ENCODE peak calls at places on chromosome 21, in four cellular contexts. S, L, V and Z are unnamed samples.

GRCh38 chr21:39066829-39067785 is 116.1 kb downstream of the PSMG1 start:
- DNase-seq in V (no peak), L (no peak), S (no peak), Z (no peak)

GRCh38 chr21:25764065-25764464 is 29.3 kb downstream of the GABPA start:
- DNase-seq in V (no peak), S (no peak), L (no peak), Z (no peak)

GRCh38 chr21:14531927-14532326 is 14.2 kb downstream of the SAMSN1 start:
- DNase-seq in S (no peak), L (no peak), V (no peak), Z (no peak)

GRCh38 chr21:25370311-25370744 is 237.0 kb downstream of the MRPL39 start:
- DNase-seq in V (no peak), L (no peak), S (no peak), Z (no peak)

GRCh38 chr21:35814858-35815619 is 245.3 kb downstream of the SETD4 start:
- DNase-seq in S (no peak), L (no peak), V (no peak), Z (no peak)

GRCh38 chr21:38352536-38353219 is 95.9 kb downstream of the KCNJ15 start:
- DNase-seq in L (peak), V (peak), S (peak), Z (peak)

GRCh38 chr21:36150192-36150711 is 6.4 kb upstream of the DOP1B start:
- DNase-seq in V (peak), L (no peak), S (no peak), Z (no peak)

GRCh38 chr21:43196789-43197188 is 28.0 kb downstream of the CRYAA start:
- DNase-seq in S (peak), V (no peak), L (no peak), Z (no peak)

GRCh38 chr21:44765231-44766013 is 36.2 kb downstream of the UBE2G2 start:
- DNase-seq in S (no peak), L (no peak), V (peak), Z (no peak)
- TF ChIP-seq EZH2phosphoT487 in S (no peak), L (no peak), V (no peak), Z (no peak)

GRCh38 chr21:45864436-45864835 is 117.1 kb upstream of the COL6A1 start:
- DNase-seq in L (no peak), V (no peak), S (no peak), Z (no peak)
- H3K4me3 ChIP-seq in L (no peak), V (no peak), S (no peak), Z (no peak)

GRCh38 chr21:41783476-41784150 is 16.8 kb upstream of the RIPK4 start:
- DNase-seq in L (peak), V (no peak), S (no peak), Z (no peak)
- TF ChIP-seq EZH2phosphoT487 in L (no peak), V (no peak), S (no peak), Z (no peak)

GRCh38 chr21:44918581-44919033 is 2.1 kb downstream of the ITGB2 start:
- DNase-seq in S (peak), L (no peak), V (no peak), Z (peak)

GRCh38 chr21:44919913-44920693 is 596 bp downstream of the ITGB2 start:
- DNase-seq in S (no peak), V (no peak), L (no peak), Z (peak)

GRCh38 chr21:44919111-44919912 is 1.4 kb downstream of the ITGB2 start:
- DNase-seq in V (no peak), S (no peak), L (no peak), Z (no peak)

GRCh38 chr21:44921928-44922327 is 1.2 kb upstream of the ITGB2 start:
- DNase-seq in S (no peak), L (no peak), V (no peak), Z (no peak)

DNA sequence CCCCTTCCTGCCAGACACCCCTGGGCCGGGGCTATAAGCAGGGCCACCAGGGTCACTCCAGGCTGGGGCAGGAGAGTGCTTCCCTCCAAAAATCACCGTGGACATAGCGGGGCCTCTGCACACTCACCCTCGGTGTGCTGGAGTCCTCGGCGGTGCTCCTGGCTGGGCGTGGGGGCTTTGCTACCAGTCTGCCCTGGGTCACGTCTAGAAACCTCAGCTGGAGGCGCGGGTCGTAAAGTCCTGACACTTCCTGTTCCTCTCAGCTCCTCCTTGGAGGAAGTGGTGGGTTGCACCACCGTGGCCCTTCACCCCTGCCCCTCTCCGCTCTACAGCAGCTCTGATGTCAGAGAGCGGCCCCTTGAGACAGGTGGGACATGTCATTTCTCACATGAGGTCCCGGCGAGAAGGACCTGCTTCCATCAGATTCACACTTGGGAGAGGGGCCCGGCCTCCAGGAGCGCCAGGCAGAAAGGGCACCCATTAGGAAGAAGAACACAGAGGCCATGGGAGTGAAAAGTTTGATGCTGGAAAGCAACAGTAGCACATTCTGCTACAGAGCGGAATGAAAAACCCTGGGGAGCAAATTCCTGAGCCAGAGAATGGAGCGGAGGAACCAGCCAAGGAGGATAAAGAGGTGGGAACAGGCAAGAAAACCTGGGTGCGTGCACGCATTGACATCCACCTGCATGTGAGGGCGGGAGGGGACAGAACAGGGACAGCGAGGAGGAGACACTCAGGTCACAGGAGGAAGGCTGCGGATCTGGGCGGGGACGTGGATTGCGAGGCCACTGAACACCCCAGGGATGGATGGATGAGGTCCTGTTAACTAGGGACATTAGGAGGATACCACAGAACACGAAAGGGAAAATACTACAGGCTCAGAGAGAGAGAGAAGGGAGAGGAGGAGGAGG is at the start of gene ITGB2:
- DNase-seq in L (no peak), S (no peak), V (no peak), Z (peak)
- H3K4me3 ChIP-seq in L (no peak), S (no peak), V (no peak), Z (peak)

DNA sequence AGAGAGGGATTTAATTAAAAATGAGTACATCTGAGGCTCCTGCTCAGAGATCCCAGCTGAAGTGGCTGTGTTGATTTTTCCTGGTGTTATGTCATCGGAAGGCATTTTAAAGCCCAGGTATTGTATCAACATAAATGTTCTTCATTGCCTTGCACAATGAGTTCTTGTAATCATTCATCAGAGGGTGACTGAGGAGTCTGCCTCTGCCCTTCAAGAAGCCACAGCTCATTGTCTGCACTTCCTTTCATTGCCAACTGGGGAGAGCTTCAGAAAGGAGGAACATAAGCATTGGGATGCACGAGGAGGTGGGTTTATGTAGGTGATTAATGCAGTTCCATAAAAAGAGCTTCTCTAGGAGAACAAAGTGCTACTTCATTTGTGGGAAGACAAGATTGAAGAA is 124.3 kb downstream of the BACH1 start:
- DNase-seq in S (no peak), V (no peak), L (no peak), Z (no peak)
- TF ChIP-seq EZH2phosphoT487 in S (no peak), V (no peak), L (no peak), Z (no peak)

DNA sequence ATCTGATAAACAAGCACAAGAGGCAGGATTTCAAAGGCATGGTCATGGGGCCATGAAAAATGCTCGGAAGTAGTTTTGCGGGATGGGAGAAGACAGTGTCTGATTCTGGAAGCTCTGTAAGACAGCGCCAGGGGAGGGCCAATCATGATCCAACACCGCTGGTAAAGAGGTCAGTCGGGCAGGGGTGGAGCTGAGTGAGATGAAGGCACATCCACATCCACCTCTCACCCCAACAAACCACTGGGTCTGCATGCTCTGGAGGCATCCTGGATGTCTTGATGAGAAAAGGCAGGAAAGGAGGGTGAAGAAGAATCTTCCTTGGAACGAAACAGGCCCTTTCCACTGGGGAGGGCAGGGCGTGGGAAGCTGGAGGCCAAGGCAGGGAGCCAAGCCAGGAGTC is 288.3 kb downstream of the PCP4 start:
- DNase-seq in S (no peak), V (no peak), L (no peak), Z (no peak)
- H3K4me3 ChIP-seq in S (no peak), V (no peak), L (no peak), Z (no peak)

GRCh38 chr21:32253215-32253641 is 25.6 kb downstream of the MIS18A start:
- DNase-seq in S (no peak), V (no peak), L (no peak), Z (no peak)

GRCh38 chr21:32260130-32260529 is 18.7 kb downstream of the MIS18A start:
- DNase-seq in L (no peak), S (no peak), V (no peak), Z (no peak)

GRCh38 chr21:32256226-32256625 is 22.6 kb downstream of the MIS18A start:
- DNase-seq in V (no peak), L (no peak), S (no peak), Z (no peak)

GRCh38 chr21:32257952-32258785 is 20.7 kb downstream of the MIS18A start:
- DNase-seq in S (peak), L (peak), V (peak), Z (peak)

GRCh38 chr21:32256873-32257620 is 21.8 kb downstream of the MIS18A start:
- DNase-seq in L (no peak), V (no peak), S (no peak), Z (no peak)
- TF ChIP-seq EZH2phosphoT487 in L (no peak), V (no peak), S (no peak), Z (no peak)

GRCh38 chr21:34029724-34030528 is 43.5 kb upstream of the MRPS6 start:
- DNase-seq in V (peak), L (peak), S (peak), Z (peak)
- H3K4me3 ChIP-seq in V (peak), L (no peak), S (peak), Z (peak)

DNA sequence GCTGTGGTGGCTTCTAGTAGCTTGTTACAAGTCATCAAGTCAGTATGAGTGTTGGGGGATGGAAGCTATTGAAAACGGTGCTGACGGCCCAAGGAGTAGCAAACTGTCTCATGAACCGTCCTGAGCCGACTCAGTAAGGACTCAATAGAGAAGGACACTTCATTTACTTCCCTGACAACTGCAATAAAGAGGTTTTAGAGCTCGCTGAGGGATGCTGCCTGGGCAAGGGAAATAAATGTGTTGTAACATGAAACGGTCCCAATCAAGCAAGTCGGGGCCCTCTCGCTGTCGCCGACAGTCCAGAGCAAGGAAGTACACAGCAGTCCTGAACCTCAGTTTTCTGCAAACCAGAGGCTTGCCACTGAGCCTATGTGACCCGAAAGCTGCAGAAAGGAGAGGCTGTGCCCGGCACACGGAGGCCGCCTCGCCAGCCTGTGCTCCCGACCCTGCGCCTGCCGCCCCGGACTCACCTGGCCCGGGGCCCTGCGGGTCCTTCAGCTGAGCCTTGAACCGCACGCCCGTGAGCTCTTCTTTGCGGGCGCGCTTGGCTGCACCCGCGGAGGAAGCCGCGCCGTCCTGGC is 423 bp downstream of the URB1 start:
- DNase-seq in L (no peak), V (peak), S (peak), Z (no peak)
- TF ChIP-seq EZH2phosphoT487 in L (no peak), V (no peak), S (no peak), Z (no peak)

DNA sequence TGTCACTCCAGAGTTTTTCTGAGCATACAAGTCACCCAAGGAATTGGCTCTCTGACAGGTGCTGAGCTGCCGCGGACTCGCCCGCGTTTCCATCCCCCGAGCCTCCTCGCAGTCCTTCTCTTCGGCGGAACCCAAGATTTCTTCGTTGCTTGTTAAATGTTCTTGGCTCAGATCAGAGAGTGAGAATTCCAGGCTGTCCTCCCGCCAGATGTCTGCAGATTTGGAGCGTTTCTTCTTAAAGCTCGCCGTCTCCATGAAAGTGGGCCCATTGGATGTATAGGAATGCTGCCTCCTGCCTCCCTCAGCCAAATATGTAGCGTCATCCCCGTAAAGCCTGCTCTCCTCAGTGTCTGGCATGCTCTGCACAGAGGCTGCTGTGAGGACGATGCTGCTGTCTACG is 77.8 kb downstream of the TIAM1 start:
- DNase-seq in V (no peak), S (no peak), L (no peak), Z (no peak)
- H3K4me3 ChIP-seq in V (no peak), S (no peak), L (no peak), Z (no peak)